ENCODE peak calls at places on chromosomes 12 and 14, in five cellular contexts. D is HepG2, A is K562, F is GM12878, N is H1. O is an unnamed sample.

GRCh38 chr12:47271800-47272230 is 192.1 kb upstream of the AMIGO2 start:
- DNase-seq in N (no peak), D (no peak), A (no peak), F (no peak), O (peak; percentile 35)

GRCh38 chr12:104342635-104343249 is 39.2 kb downstream of the EID3 start:
- DNase-seq in N (no peak), D (no peak), F (no peak), A (no peak), O (peak; percentile 67)

GRCh38 chr12:101957251-101957650 is 79.9 kb downstream of the DRAM1 start:
- DNase-seq in N (no peak), A (no peak), F (no peak), D (no peak), O (no peak)

GRCh38 chr12:2172040-2172439 is 119.3 kb downstream of the CACNA1C start:
- DNase-seq in A (no peak), D (no peak), N (no peak), F (no peak), O (no peak)

GRCh38 chr14:63562414-63562813 is 19.2 kb upstream of the PPP2R5E start:
- DNase-seq in D (no peak), F (no peak), A (no peak), N (no peak), O (no peak)

GRCh38 chr12:45591635-45592034 is 137.9 kb upstream of the ARID2 start:
- DNase-seq in A (no peak), F (no peak), N (no peak), D (no peak), O (no peak)

GRCh38 chr12:96635844-96636243 is 146.5 kb downstream of the CFAP54 start:
- DNase-seq in F (no peak), A (no peak), D (no peak), N (no peak), O (no peak)

GRCh38 chr14:100362311-100362927 is 39.3 kb downstream of the SLC25A47 start:
- DNase-seq in N (no peak), A (no peak), D (no peak), F (no peak), O (no peak)

GRCh38 chr12:123142948-123143752 is 7.7 kb downstream of the PITPNM2 start:
- DNase-seq in F (no peak), D (peak; percentile 66), A (peak; percentile 52), N (no peak), O (no peak)

GRCh38 chr12:254039-254438 is 8.6 kb downstream of the SLC6A13 start:
- DNase-seq in N (no peak), A (no peak), D (no peak), F (no peak), O (no peak)

GRCh38 chr12:46558696-46559095 is 186.1 kb upstream of the SLC38A2 start:
- DNase-seq in N (no peak), A (no peak), F (no peak), D (no peak), O (no peak)

GRCh38 chr12:29546000-29546399 is 48.5 kb upstream of the OVCH1 start:
- DNase-seq in A (no peak), D (no peak), N (no peak), F (no peak), O (no peak)

GRCh38 chr12:53532524-53533445 is 25.5 kb upstream of the NPFF start:
- DNase-seq in N (no peak), D (no peak), F (no peak), A (no peak), O (no peak)

GRCh38 chr12:30795660-30796507 is 41.1 kb upstream of the CAPRIN2 start:
- DNase-seq in D (peak; percentile 48), A (peak; percentile 56), N (no peak), F (no peak), O (peak; percentile 69)

GRCh38 chr12:30795410-30795659 is 40.6 kb upstream of the CAPRIN2 start:
- DNase-seq in A (no peak), F (no peak), D (no peak), N (no peak), O (no peak)

GRCh38 chr12:30797689-30798088 is 42.9 kb upstream of the CAPRIN2 start:
- DNase-seq in N (no peak), D (no peak), A (no peak), F (no peak), O (no peak)

GRCh38 chr12:30796891-30797371 is 42.2 kb upstream of the CAPRIN2 start:
- DNase-seq in N (no peak), A (no peak), F (no peak), D (no peak), O (peak; percentile 35)

DNA sequence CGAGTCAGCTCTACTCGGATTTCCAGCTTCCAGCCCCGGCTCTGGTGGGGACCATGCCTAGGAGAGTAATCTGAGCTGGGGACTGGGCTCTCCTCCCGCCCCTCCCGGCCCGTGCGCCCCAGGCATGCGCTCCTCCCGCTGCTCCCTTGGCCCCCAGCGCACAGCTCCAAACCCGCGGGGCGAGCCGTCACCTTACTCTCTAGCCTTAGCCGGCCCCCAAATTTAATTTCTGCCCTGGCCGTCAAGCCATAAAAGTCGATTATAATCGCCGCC is 41.7 kb upstream of the CAPRIN2 start:
- DNase-seq in A (peak; percentile 26), F (no peak), D (no peak), N (no peak), O (peak; percentile 39)
- TF ChIP-seq HDAC2 in A (no peak), F (no peak), D (no peak), N (no peak), O (no peak)

DNA sequence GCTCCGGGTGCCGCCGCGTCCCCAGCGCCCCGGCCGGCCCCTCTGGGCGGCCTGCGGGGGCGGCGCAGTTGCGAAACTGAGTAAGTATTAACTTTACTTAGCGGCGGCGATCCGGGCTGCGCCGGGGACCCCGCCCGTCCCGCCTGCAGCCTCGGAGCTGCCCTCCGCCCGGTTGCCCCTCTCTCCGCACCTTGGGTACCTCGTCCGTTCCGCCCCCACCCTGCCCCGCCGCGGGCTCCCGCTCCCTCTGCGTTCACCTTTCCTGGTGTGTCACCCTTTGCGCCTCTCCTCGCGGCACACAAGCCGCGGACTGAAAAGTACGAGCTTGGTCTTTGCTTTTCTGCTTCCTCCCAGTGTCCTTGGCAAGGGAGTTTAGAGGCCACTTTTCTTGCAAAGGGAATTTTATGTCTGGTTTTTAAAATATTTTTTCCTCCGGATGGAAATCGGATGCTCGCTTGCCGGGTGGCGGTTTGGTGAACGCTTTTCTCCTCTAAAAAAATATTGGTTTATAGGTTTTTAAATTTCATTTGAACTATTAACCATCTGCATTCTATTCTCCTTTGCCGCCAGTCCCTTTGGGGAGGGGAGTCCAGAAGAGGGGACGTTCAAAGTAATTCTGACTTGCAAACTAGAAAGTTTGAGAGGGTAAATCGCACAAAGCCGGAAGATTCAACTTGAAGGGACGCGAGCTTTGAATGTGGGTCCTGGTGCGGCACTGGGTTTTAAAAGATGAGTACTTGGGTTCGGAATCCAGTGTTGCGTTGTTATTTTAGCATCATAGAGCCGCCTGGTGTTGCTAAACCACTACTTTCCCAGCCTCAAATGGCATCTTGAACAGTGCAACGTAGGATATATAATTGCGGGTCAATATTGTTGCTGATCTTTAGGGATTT is 833 bp downstream of the RASSF8 start:
- DNase-seq in N (no peak), D (no peak), A (no peak), F (no peak), O (peak; percentile 21)
- TF ChIP-seq HDAC2 in N (no peak), D (no peak), A (no peak), F (no peak), O (no peak)

GRCh38 chr14:65360144-65360784 is 52.3 kb upstream of the FUT8 start:
- DNase-seq in N (no peak), F (no peak), A (no peak), D (no peak), O (no peak)
- TF ChIP-seq HDAC2 in N (no peak), F (no peak), A (no peak), D (no peak), O (no peak)

GRCh38 chr12:3184485-3184884 is 107.3 kb downstream of the TSPAN9 start:
- DNase-seq in F (no peak), D (no peak), A (no peak), N (no peak), O (no peak)

GRCh38 chr12:3185260-3185870 is 108.2 kb downstream of the TSPAN9 start:
- DNase-seq in N (no peak), A (no peak), F (no peak), D (no peak), O (no peak)

GRCh38 chr12:3187846-3188755 is 110.9 kb downstream of the TSPAN9 start:
- DNase-seq in F (no peak), A (no peak), N (no peak), D (no peak), O (no peak)

GRCh38 chr12:3189282-3189681 is 112.1 kb downstream of the TSPAN9 start:
- DNase-seq in A (no peak), F (no peak), N (no peak), D (no peak), O (no peak)

DNA sequence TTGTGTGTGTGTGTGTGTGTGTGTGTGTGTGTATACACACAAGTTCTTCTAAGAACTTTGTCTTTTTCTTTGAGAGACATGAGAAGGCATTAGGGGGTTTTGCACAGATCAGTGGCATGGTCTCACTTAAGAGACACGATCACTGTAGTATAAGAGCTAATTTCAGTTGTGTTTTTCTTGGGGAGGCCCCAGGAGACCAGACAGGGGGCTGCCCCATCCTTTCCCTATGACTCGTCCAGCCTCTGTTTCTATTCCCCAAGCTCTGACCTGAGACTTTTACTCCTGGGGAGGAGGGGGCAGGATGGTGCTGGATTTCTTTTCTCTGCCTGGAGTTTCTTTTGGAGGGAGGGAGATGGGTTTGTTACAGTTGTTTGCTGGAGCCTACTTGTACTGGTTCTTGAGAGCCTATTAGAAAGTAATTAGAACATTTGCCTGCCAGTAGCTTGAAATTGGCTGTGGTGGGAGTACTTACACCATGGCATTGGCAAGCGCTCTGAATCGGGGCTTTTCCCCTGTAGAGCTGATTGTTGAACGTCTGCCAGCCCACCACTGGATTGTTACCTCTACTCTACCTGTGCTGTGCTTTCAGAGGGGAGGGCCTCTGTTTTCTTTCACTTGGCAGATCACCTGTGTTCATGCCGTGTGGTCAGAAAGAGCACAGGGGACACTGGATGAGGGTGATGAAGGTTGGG is 109.5 kb downstream of the TSPAN9 start:
- DNase-seq in D (no peak), F (peak; percentile 21), N (no peak), A (no peak), O (no peak)
- TF ChIP-seq HDAC2 in D (no peak), F (no peak), N (no peak), A (no peak), O (no peak)

GRCh38 chr14:90507428-90507827 is 110.6 kb downstream of the CALM1 start:
- DNase-seq in A (no peak), N (no peak), D (no peak), F (no peak), O (no peak)
- TF ChIP-seq HDAC2 in A (no peak), N (no peak), D (no peak), F (no peak), O (no peak)

GRCh38 chr14:50085570-50086315 is 30.6 kb downstream of the VCPKMT start:
- DNase-seq in N (no peak), D (no peak), F (peak; percentile 95), A (no peak), O (no peak)
- TF ChIP-seq HDAC2 in N (no peak), D (no peak), F (no peak), A (no peak), O (no peak)

GRCh38 chr14:101557811-101558738 is 3.2 kb upstream of the DIO3 start:
- DNase-seq in N (no peak), F (no peak), A (no peak), D (peak; percentile 8), O (no peak)
- TF ChIP-seq HDAC2 in N (no peak), F (no peak), A (no peak), D (no peak), O (no peak)

DNA sequence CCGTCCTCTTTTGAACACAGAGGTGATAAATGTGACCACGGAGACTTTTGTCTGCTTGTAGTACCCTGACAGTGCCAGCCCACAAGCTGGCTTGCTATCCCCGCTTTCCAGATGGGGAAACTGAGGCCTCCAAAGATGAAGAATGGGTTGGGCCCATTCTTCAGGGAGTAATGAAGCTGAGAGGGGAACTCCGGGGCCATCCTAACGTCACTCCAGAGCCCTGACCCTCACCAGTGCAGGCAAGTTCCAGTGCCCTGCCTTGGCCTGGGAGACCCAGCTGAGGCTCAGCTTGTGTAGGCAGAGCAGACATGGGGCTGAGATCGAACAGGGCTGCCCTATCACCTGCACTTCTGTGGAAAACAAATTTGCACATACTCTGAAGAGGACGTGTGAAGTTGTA is 277.1 kb downstream of the DPF3 start:
- DNase-seq in F (no peak), A (no peak), D (no peak), N (no peak), O (no peak)
- TF ChIP-seq HDAC2 in F (no peak), A (no peak), D (no peak), N (no peak), O (no peak)

O was measured in A549.